ENCODE peak calls at places on chromosomes 7 and 10, in nine cellular contexts. T is dorsolateral prefrontal cortex, L is neural progenitor cell, Z is lower lobe of right lung, N is epithelial cell of esophagus, U is choroid plexus epithelial cell, F is brain microvascular endothelial cell, R is IMR-90, P is spleen. I is an unnamed sample.

GRCh38 chr7:81256991-81257390 is 338.1 kb upstream of the SEMA3C start:
- DNase-seq in T (no peak), L (peak), Z (no peak), N (no peak), U (peak), F (no peak), R (peak), P (no peak), I (no peak)

GRCh38 chr10:5385224-5385623 is 19.4 kb downstream of the TUBAL3 start:
- DNase-seq in T (no peak), L (no peak), Z (no peak), N (no peak), U (no peak), F (no peak), R (no peak), P (no peak), I (no peak)

GRCh38 chr10:122346326-122346950 is 28.1 kb upstream of the PLEKHA1 start:
- DNase-seq in T (no peak), L (no peak), Z (no peak), N (no peak), U (no peak), F (no peak), R (no peak), P (no peak), I (no peak)

GRCh38 chr10:6445671-6446278 is 134.3 kb downstream of the PRKCQ start:
- DNase-seq in T (peak), L (peak), Z (peak), N (peak), U (peak), F (peak), R (peak), P (peak), I (no peak)

GRCh38 chr7:47935336-47935735 is 12.9 kb downstream of the PKD1L1 start:
- DNase-seq in T (no peak), L (no peak), Z (no peak), N (no peak), U (no peak), F (no peak), R (no peak), P (no peak), I (no peak)

GRCh38 chr7:106110238-106110560 is 1.9 kb downstream of the SYPL1 start:
- DNase-seq in T (no peak), L (no peak), Z (no peak), N (peak), U (peak), F (no peak), R (no peak), P (no peak), I (no peak)

GRCh38 chr7:136018104-136018503 is 40.9 kb upstream of the MTPN start:
- DNase-seq in T (no peak), L (no peak), Z (no peak), N (peak), U (no peak), F (no peak), R (peak), P (no peak), I (no peak)

GRCh38 chr7:80247144-80247543 is 112.5 kb downstream of the GNAI1 start:
- DNase-seq in T (no peak), L (no peak), Z (no peak), N (no peak), U (no peak), F (no peak), R (peak), P (no peak), I (no peak)

GRCh38 chr7:142873281-142873784 is 12.2 kb downstream of the TRPV6 start:
- DNase-seq in T (no peak), L (peak), Z (no peak), N (no peak), U (peak), F (peak), R (no peak), P (no peak), I (no peak)

GRCh38 chr7:112481833-112482669 is 1.3 kb downstream of the LSMEM1 start:
- DNase-seq in T (no peak), L (no peak), Z (no peak), N (peak), U (peak), F (peak), R (peak), P (no peak), I (peak)

GRCh38 chr10:122504551-122504950 is 43.2 kb downstream of the HTRA1 start:
- DNase-seq in T (peak), L (no peak), Z (peak), N (peak), U (peak), F (peak), R (peak), P (no peak), I (peak)

GRCh38 chr7:88795553-88795952 is at the start of gene TEX47:
- DNase-seq in T (peak), L (no peak), Z (no peak), N (peak), U (no peak), F (no peak), R (no peak), P (no peak), I (no peak)

GRCh38 chr7:1662101-1662500 is 8.0 kb upstream of the ELFN1 start:
- DNase-seq in T (peak), L (no peak), Z (peak), N (no peak), U (no peak), F (no peak), R (no peak), P (peak), I (no peak)

GRCh38 chr10:80283536-80284199 is 5.8 kb downstream of the MAT1A start:
- DNase-seq in T (no peak), L (no peak), Z (no peak), N (no peak), U (no peak), F (no peak), R (no peak), P (no peak), I (no peak)

GRCh38 chr7:47885309-47886000 is 62.8 kb downstream of the PKD1L1 start:
- DNase-seq in T (no peak), L (no peak), Z (no peak), N (peak), U (no peak), F (no peak), R (no peak), P (no peak), I (no peak)

GRCh38 chr10:132485391-132485790 is 52.2 kb upstream of the INPP5A start:
- DNase-seq in T (no peak), L (no peak), Z (peak), N (no peak), U (no peak), F (no peak), R (no peak), P (peak), I (no peak)

GRCh38 chr7:152313879-152314604 is 121.8 kb downstream of the KMT2C start:
- DNase-seq in T (no peak), L (no peak), Z (no peak), N (peak), U (peak), F (peak), R (peak), P (no peak), I (peak)

GRCh38 chr7:134613623-134614347 is 32.9 kb upstream of the BPGM start:
- DNase-seq in T (no peak), L (no peak), Z (no peak), N (peak), U (peak), F (peak), R (peak), P (no peak), I (peak)

GRCh38 chr10:104424719-104425118 is 71.1 kb downstream of the CFAP58 start:
- DNase-seq in T (no peak), L (no peak), Z (no peak), N (peak), U (peak), F (no peak), R (peak), P (no peak), I (no peak)

GRCh38 chr10:73850863-73851461 is 23.4 kb downstream of the CAMK2G start:
- DNase-seq in T (peak), L (no peak), Z (peak), N (no peak), U (peak), F (peak), R (peak), P (no peak), I (no peak)

GRCh38 chr7:105402221-105403095 is 13.7 kb upstream of the SRPK2 start:
- DNase-seq in T (no peak), L (no peak), Z (no peak), N (no peak), U (peak), F (peak), R (peak), P (no peak), I (no peak)

GRCh38 chr10:119667562-119668328 is 16.6 kb downstream of the BAG3 start:
- DNase-seq in T (no peak), L (peak), Z (no peak), N (peak), U (peak), F (peak), R (peak), P (no peak), I (peak)

GRCh38 chr10:128066954-128067382 is 59.3 kb downstream of the MKI67 start:
- DNase-seq in T (no peak), L (no peak), Z (no peak), N (no peak), U (no peak), F (no peak), R (no peak), P (peak), I (no peak)

GRCh38 chr7:151057989-151058765 is 480 bp upstream of the CDK5 start:
- DNase-seq in T (peak), L (peak), Z (peak), N (peak), U (peak), F (peak), R (peak), P (peak), I (peak)

GRCh38 chr7:129136887-129137647 is 7.4 kb upstream of the TSPAN33 start:
- DNase-seq in T (no peak), L (no peak), Z (no peak), N (no peak), U (no peak), F (no peak), R (no peak), P (no peak), I (no peak)

GRCh38 chr7:78953726-78954363 is 499.6 kb downstream of the MAGI2 start:
- DNase-seq in T (no peak), L (no peak), Z (no peak), N (no peak), U (no peak), F (no peak), R (peak), P (no peak), I (no peak)

GRCh38 chr7:52723606-52724005 is 311.8 kb upstream of the POM121L12 start:
- DNase-seq in T (no peak), L (no peak), Z (no peak), N (no peak), U (no peak), F (no peak), R (no peak), P (no peak), I (no peak)

GRCh38 chr7:52726493-52726892 is 308.9 kb upstream of the POM121L12 start:
- DNase-seq in T (no peak), L (no peak), Z (no peak), N (no peak), U (no peak), F (no peak), R (no peak), P (no peak), I (no peak)

GRCh38 chr7:52719677-52720076 is 315.8 kb upstream of the POM121L12 start:
- DNase-seq in T (no peak), L (no peak), Z (no peak), N (no peak), U (peak), F (no peak), R (no peak), P (no peak), I (no peak)

GRCh38 chr7:52715701-52716100 is 319.7 kb upstream of the POM121L12 start:
- DNase-seq in T (no peak), L (no peak), Z (no peak), N (no peak), U (no peak), F (no peak), R (no peak), P (no peak), I (no peak)

GRCh38 chr7:52720856-52721255 is 314.6 kb upstream of the POM121L12 start:
- DNase-seq in T (no peak), L (no peak), Z (no peak), N (no peak), U (no peak), F (no peak), R (no peak), P (no peak), I (no peak)
- TF ChIP-seq CTCF in T (no peak), L (no peak), Z (no peak), N (no peak), U (no peak), F (no peak), R (no peak), P (no peak), I (no peak)

GRCh38 chr10:92242910-92243671 is 47.8 kb downstream of the CPEB3 start:
- DNase-seq in T (peak), L (peak), Z (peak), N (peak), U (peak), F (peak), R (peak), P (peak), I (no peak)

GRCh38 chr10:92241158-92241500 is 49.7 kb downstream of the CPEB3 start:
- DNase-seq in T (no peak), L (peak), Z (no peak), N (peak), U (peak), F (no peak), R (peak), P (no peak), I (no peak)

GRCh38 chr10:92240289-92241157 is 50.4 kb downstream of the CPEB3 start:
- DNase-seq in T (peak), L (peak), Z (peak), N (peak), U (peak), F (peak), R (peak), P (peak), I (no peak)

GRCh38 chr10:92242380-92242779 is 48.5 kb downstream of the CPEB3 start:
- DNase-seq in T (no peak), L (no peak), Z (no peak), N (no peak), U (no peak), F (no peak), R (no peak), P (no peak), I (no peak)

DNA sequence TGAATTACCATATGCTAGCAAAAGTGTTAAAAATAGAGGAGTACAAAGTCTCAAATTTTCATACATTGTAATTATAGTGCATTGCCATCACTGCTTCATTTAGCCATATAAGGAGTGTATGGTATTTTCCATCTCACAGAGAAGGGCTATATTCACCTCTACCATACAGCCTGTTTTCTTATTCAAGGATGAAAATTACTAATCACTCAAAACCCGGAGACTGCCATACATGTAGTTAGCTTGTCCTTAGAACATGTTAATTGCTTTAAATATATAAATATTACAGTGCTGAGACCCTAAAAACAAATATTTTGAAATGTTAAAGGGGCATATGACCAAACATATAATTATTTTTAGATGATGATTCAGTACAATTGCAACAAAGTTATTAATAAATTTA is 49.4 kb downstream of the CPEB3 start:
- DNase-seq in T (no peak), L (no peak), Z (no peak), N (no peak), U (no peak), F (no peak), R (no peak), P (no peak), I (no peak)
- H3K4me3 ChIP-seq in T (peak), L (peak), Z (peak), N (peak), U (peak), F (peak), R (no peak), P (peak), I (peak)

GRCh38 chr10:101142533-101143353 is 11.6 kb downstream of the TLX1 start:
- DNase-seq in T (no peak), L (no peak), Z (no peak), N (no peak), U (no peak), F (no peak), R (no peak), P (no peak), I (no peak)
- TF ChIP-seq CTCF in T (peak), L (no peak), Z (no peak), N (no peak), U (no peak), F (no peak), R (no peak), P (peak), I (no peak)

GRCh38 chr7:92717982-92718716 is 118.2 kb downstream of the CDK6 start:
- DNase-seq in T (peak), L (no peak), Z (peak), N (peak), U (peak), F (peak), R (peak), P (peak), I (no peak)
- H3K4me3 ChIP-seq in T (peak), L (no peak), Z (peak), N (peak), U (no peak), F (peak), R (no peak), P (peak), I (no peak)

GRCh38 chr7:121373177-121373576 is 22.9 kb downstream of the FAM3C start:
- DNase-seq in T (no peak), L (no peak), Z (no peak), N (no peak), U (no peak), F (no peak), R (no peak), P (no peak), I (no peak)
- TF ChIP-seq CTCF in T (no peak), L (no peak), Z (no peak), N (peak), U (no peak), F (no peak), R (no peak), P (no peak), I (peak)

GRCh38 chr7:72924417-72924747 is 513 bp upstream of the POM121 start:
- DNase-seq in T (no peak), L (no peak), Z (no peak), N (peak), U (no peak), F (no peak), R (no peak), P (no peak), I (no peak)

GRCh38 chr7:72924748-72925545 is at the start of gene POM121:
- DNase-seq in T (peak), L (peak), Z (peak), N (peak), U (peak), F (peak), R (peak), P (peak), I (peak)

DNA sequence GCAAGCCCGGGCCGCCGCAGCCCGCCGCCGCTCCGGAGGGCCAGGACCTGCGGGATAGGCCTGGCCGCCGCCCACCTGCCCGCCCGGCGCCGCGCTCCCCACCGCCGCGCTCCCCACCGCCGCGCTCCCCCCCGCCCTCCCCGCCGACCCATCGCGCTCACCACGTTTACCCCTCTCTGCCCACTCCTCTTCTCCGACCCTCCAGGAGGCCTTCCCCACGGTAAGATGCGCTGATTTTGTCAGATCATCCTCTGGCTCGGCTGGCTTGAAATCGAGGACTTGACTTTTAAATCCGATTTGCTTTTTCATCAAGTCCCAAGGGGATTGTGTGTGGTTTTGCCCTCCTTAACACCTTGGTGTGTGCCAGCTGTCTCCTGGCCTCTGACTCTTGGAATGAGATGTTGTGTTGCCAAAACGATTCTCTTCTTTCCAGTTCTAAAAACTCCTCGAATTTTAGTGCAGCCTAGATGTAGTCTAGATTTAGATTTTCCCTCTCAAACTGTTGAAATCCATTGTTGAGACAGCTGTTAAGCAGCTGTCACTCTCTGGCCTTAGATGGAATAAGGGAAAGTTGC is 738 bp downstream of the POM121 start:
- DNase-seq in T (no peak), L (no peak), Z (no peak), N (no peak), U (peak), F (no peak), R (no peak), P (no peak), I (no peak)
- H3K4me3 ChIP-seq in T (peak), L (peak), Z (peak), N (peak), U (peak), F (peak), R (peak), P (peak), I (peak)

DNA sequence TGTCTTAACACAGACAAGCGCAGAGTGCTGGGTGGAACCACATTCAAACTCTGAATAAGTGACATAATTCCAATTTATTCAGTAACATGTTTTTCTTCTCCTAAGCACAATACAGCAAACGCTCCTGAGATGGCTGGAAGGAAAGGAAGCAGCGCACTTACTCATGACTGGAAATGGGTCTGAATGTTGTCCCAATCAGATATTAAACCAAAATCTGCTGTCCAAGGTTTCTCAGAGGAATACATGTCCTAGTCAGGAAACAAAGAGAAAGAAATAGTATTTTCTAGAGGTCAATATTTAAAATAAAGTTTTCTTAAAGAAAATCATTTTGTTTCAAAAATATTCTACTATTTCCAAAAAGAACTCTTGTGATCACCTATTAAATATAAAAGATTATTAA is 14.0 kb downstream of the USP6NL start:
- DNase-seq in T (no peak), L (no peak), Z (no peak), N (no peak), U (no peak), F (no peak), R (no peak), P (no peak), I (no peak)
- TF ChIP-seq CTCF in T (no peak), L (no peak), Z (no peak), N (no peak), U (no peak), F (no peak), R (no peak), P (no peak), I (no peak)

GRCh38 chr7:3408814-3409595 is 108.0 kb downstream of the SDK1 start:
- DNase-seq in T (no peak), L (no peak), Z (no peak), N (no peak), U (peak), F (peak), R (no peak), P (no peak), I (peak)

GRCh38 chr7:3399858-3400257 is 98.8 kb downstream of the SDK1 start:
- DNase-seq in T (no peak), L (peak), Z (no peak), N (peak), U (peak), F (peak), R (peak), P (no peak), I (no peak)

GRCh38 chr7:3404490-3404889 is 103.4 kb downstream of the SDK1 start:
- DNase-seq in T (no peak), L (no peak), Z (no peak), N (peak), U (peak), F (peak), R (peak), P (no peak), I (peak)
- H3K4me3 ChIP-seq in T (no peak), L (no peak), Z (no peak), N (no peak), U (no peak), F (no peak), R (no peak), P (no peak), I (no peak)